ENCODE peak calls at places on chromosomes 6 and 20, in eight cellular contexts. X is HEK293T, C is cardiac fibroblast, M is posterior cingulate gyrus, Z is NCI-H1092 treated with DMSO at 0.1 percent for 48 hours, U is ovary, F is WTC11, L is fibroblast of the aortic adventitia. B is an unnamed sample.

GRCh38 chr6:6218246-6219085 is 102.0 kb downstream of the F13A1 start:
- DNase-seq in C (no peak), X (no peak), F (no peak), Z (no peak), M (no peak), U (no peak), L (no peak), B (peak)

GRCh38 chr6:153024401-153025017 is 22.0 kb upstream of the MTRF1L start:
- DNase-seq in C (peak), U (no peak), F (peak), M (no peak), L (peak), Z (peak), X (peak), B (no peak)

GRCh38 chr6:47187108-47187507 is 122.6 kb downstream of the TNFRSF21 start:
- DNase-seq in L (no peak), M (no peak), X (no peak), F (no peak), U (no peak), C (no peak), Z (no peak), B (no peak)

GRCh38 chr6:128487746-128488145 is 32.7 kb downstream of the PTPRK start:
- DNase-seq in L (peak), X (no peak), F (no peak), Z (no peak), U (no peak), C (no peak), M (no peak), B (peak)

GRCh38 chr20:33773412-33774089 is 37.6 kb upstream of the CHMP4B start:
- DNase-seq in F (no peak), Z (no peak), X (no peak), C (no peak), M (no peak), L (no peak), U (no peak), B (no peak)

GRCh38 chr6:89044988-89045387 is 35.6 kb upstream of the PNRC1 start:
- DNase-seq in M (peak), L (no peak), C (no peak), X (no peak), F (no peak), Z (no peak), U (no peak), B (no peak)

GRCh38 chr20:48722737-48723191 is 105.0 kb downstream of the PREX1 start:
- DNase-seq in U (no peak), M (peak), X (no peak), F (no peak), Z (peak), L (peak), C (peak), B (no peak)

GRCh38 chr20:62837790-62838458 is 21.1 kb downstream of the COL9A3 start:
- DNase-seq in L (no peak), M (peak), Z (peak), U (no peak), X (no peak), F (no peak), C (no peak), B (no peak)

GRCh38 chr6:17455919-17456318 is 62.5 kb downstream of the CAP2 start:
- DNase-seq in C (no peak), Z (no peak), F (no peak), L (no peak), U (no peak), M (no peak), X (no peak), B (no peak)

GRCh38 chr6:143507358-143508145 is 4.0 kb downstream of the FUCA2 start:
- DNase-seq in C (no peak), Z (no peak), L (no peak), M (no peak), U (no peak), F (no peak), X (no peak), B (no peak)

GRCh38 chr20:62607366-62608217 is 34.7 kb upstream of the SLCO4A1 start:
- DNase-seq in L (no peak), Z (peak), X (no peak), U (no peak), M (peak), C (no peak), F (no peak), B (no peak)

GRCh38 chr6:116443105-116443504 is 18.1 kb upstream of the CALHM6 start:
- DNase-seq in C (no peak), M (no peak), U (no peak), X (no peak), F (no peak), Z (no peak), L (no peak), B (no peak)

GRCh38 chr20:63815613-63815862 is 15.5 kb downstream of the ZBTB46 start:
- DNase-seq in C (no peak), U (no peak), L (no peak), Z (no peak), X (no peak), F (no peak), M (no peak), B (no peak)

GRCh38 chr6:56671651-56672461 is 29.2 kb upstream of the DST start:
- DNase-seq in U (no peak), F (no peak), Z (no peak), M (peak), C (no peak), X (no peak), L (peak), B (no peak)

GRCh38 chr6:3762852-3763251 is 11.3 kb upstream of the PXDC1 start:
- DNase-seq in C (no peak), X (no peak), M (no peak), L (no peak), Z (no peak), F (no peak), U (no peak), B (no peak)

GRCh38 chr20:9920908-9921307 is 82.0 kb upstream of the PAK5 start:
- DNase-seq in L (no peak), U (no peak), Z (no peak), C (no peak), M (no peak), X (no peak), F (no peak), B (no peak)

GRCh38 chr20:59046862-59047261 is 4.3 kb upstream of the PRELID3B start:
- DNase-seq in C (no peak), U (no peak), L (no peak), M (no peak), F (no peak), Z (no peak), X (no peak), B (no peak)

GRCh38 chr20:41138527-41139226 is 1.3 kb downstream of the PLCG1 start:
- DNase-seq in M (peak), C (peak), U (no peak), Z (no peak), X (no peak), F (no peak), L (peak), B (no peak)

GRCh38 chr20:60653111-60653845 is 598.8 kb upstream of the CDH4 start:
- DNase-seq in F (no peak), L (no peak), U (no peak), X (no peak), M (no peak), C (no peak), Z (no peak), B (no peak)

GRCh38 chr6:1081566-1081965 is 230.3 kb upstream of the FOXQ1 start:
- DNase-seq in Z (no peak), U (no peak), M (no peak), F (no peak), L (peak), X (no peak), C (no peak), B (no peak)

GRCh38 chr20:3430376-3431069 is 23.1 kb upstream of the DNAAF9 start:
- DNase-seq in U (no peak), Z (no peak), F (no peak), X (no peak), L (no peak), M (no peak), C (no peak), B (no peak)

GRCh38 chr6:37059344-37060194 is 54.1 kb downstream of the FGD2 start:
- DNase-seq in C (peak), Z (peak), X (peak), U (peak), F (peak), M (peak), L (peak), B (peak)

GRCh38 chr6:76518443-76518842 is 446.0 kb upstream of the IMPG1 start:
- DNase-seq in U (no peak), M (no peak), C (no peak), Z (no peak), L (no peak), F (no peak), X (no peak), B (no peak)

GRCh38 chr20:48897298-48898044 is 24.0 kb upstream of the ARFGEF2 start:
- DNase-seq in F (no peak), C (peak), L (peak), U (no peak), X (no peak), M (no peak), Z (no peak), B (peak)

GRCh38 chr6:125229080-125229479 is 72.7 kb downstream of the HDDC2 start:
- DNase-seq in L (peak), Z (no peak), M (no peak), X (no peak), U (no peak), F (no peak), C (peak), B (no peak)

GRCh38 chr6:139888691-139889122 is 514.3 kb upstream of the CITED2 start:
- DNase-seq in U (no peak), L (peak), C (peak), M (no peak), Z (no peak), F (peak), X (no peak), B (no peak)

GRCh38 chr6:45709834-45710233 is 305.8 kb downstream of the CLIC5 start:
- DNase-seq in M (no peak), C (peak), Z (no peak), X (no peak), L (no peak), U (no peak), F (no peak), B (no peak)

GRCh38 chr6:47426524-47427302 is 50.9 kb upstream of the CD2AP start:
- DNase-seq in M (no peak), Z (no peak), U (no peak), F (no peak), X (no peak), L (no peak), C (no peak), B (no peak)

B was measured in skeletal muscle cell.